ENCODE peak calls at places on chromosome 21, in eight cellular contexts. X is Karpas-422; T is stimulated activated CD4-positive, alpha-beta T cell treated with anti-CD3 and anti-CD28 coated beads, TNF-alpha, amount 100 ng/mL, for 24 hours; V is MCF 10A; C is fibroblast of pulmonary artery; I is psoas muscle; Y is activated T-helper 2 cell treated with anti-CD3 and anti-CD28 coated beads, Interferon-gamma antibody, Interleukin-2, Interleukin-4, amounts not matched to agents 10 μg/mL and 5 μg/mL and 100 μg/mL, durations not matched to agents 14 hours and 24 hours and 36 hours; R is head of caudate nucleus. D is an unnamed sample.

GRCh38 chr21:42243026-42243425 is 24.1 kb downstream of the ABCG1 start:
- DNase-seq in R (no peak), C (no peak), T (no peak), X (no peak), V (no peak), I (no peak), Y (no peak), D (no peak)

GRCh38 chr21:42472521-42472920 is 23.5 kb downstream of the RSPH1 start:
- DNase-seq in Y (no peak), I (no peak), V (no peak), C (no peak), R (no peak), T (no peak), X (no peak), D (no peak)

GRCh38 chr21:15001773-15002647 is 62.8 kb downstream of the NRIP1 start:
- DNase-seq in T (no peak), C (no peak), Y (no peak), X (no peak), R (no peak), I (no peak), V (no peak), D (no peak)

GRCh38 chr21:41876396-41876795 is 2.7 kb downstream of the PRDM15 start:
- DNase-seq in R (no peak), Y (no peak), I (no peak), X (no peak), C (no peak), T (no peak), V (no peak), D (no peak)

GRCh38 chr21:45302082-45303061 is 14.7 kb upstream of the POFUT2 start:
- DNase-seq in T (peak; percentile 28), V (no peak), C (peak; percentile 70), R (no peak), I (peak; percentile 76), Y (peak; percentile 51), X (no peak), D (peak; percentile 28)

GRCh38 chr21:44303490-44303981 is 3.7 kb downstream of the PFKL start:
- DNase-seq in I (no peak), T (no peak), C (no peak), X (no peak), R (no peak), V (no peak), Y (no peak), D (no peak)

GRCh38 chr21:43193651-43194302 is 25.0 kb downstream of the CRYAA start:
- DNase-seq in Y (no peak), I (peak; percentile 54), C (peak; percentile 85), R (no peak), X (peak; percentile 72), T (no peak), V (peak; percentile 81), D (no peak)

GRCh38 chr21:28771790-28772501 is 220.7 kb downstream of the LTN1 start:
- DNase-seq in C (peak; percentile 64), I (no peak), V (peak; percentile 57), Y (no peak), T (no peak), X (no peak), R (no peak), D (no peak)

GRCh38 chr21:44521301-44521927 is 18.6 kb downstream of the KRTAP10-1 start:
- DNase-seq in V (no peak), X (no peak), I (no peak), R (no peak), Y (no peak), T (no peak), C (no peak), D (no peak)

GRCh38 chr21:45981641-45982255 is at the start of gene COL6A1:
- DNase-seq in C (no peak), T (no peak), I (peak; percentile 67), Y (no peak), R (peak; percentile 36), X (no peak), V (no peak), D (peak; percentile 25)

GRCh38 chr21:30044447-30045064 is 104.8 kb upstream of the GRIK1 start:
- DNase-seq in R (peak; percentile 6), C (peak; percentile 52), T (peak; percentile 3), X (peak; percentile 67), Y (no peak), V (peak; percentile 53), I (no peak), D (no peak)

GRCh38 chr21:30329203-30329868 is 8.2 kb downstream of the KRTAP27-1 start:
- DNase-seq in I (no peak), V (peak; percentile 47), C (no peak), X (no peak), R (no peak), T (no peak), Y (no peak), D (no peak)

GRCh38 chr21:16589499-16589898 is 859.7 kb downstream of the USP25 start:
- DNase-seq in R (no peak), V (no peak), I (no peak), C (no peak), T (no peak), X (no peak), Y (no peak), D (no peak)

GRCh38 chr21:43645414-43645891 is 13.8 kb downstream of the HSF2BP start:
- DNase-seq in Y (no peak), X (peak; percentile 82), T (no peak), R (peak; percentile 48), I (no peak), V (peak; percentile 88), C (peak; percentile 92), D (no peak)

GRCh38 chr21:40841524-40842196 is 5.3 kb downstream of the DSCAM start:
- DNase-seq in R (peak; percentile 78), T (no peak), X (no peak), V (no peak), Y (no peak), I (no peak), C (no peak), D (no peak)

GRCh38 chr21:24445517-24445916 is 1161.8 kb downstream of the MRPL39 start:
- DNase-seq in R (no peak), Y (no peak), X (no peak), I (no peak), T (no peak), V (no peak), C (no peak), D (no peak)

GRCh38 chr21:44443891-44444285 is 11.4 kb upstream of the LRRC3 start:
- DNase-seq in R (no peak), T (no peak), X (no peak), I (no peak), Y (no peak), V (no peak), C (no peak), D (no peak)

GRCh38 chr21:27700974-27701614 is 734.2 kb upstream of the ADAMTS5 start:
- DNase-seq in X (peak; percentile 88), Y (peak; percentile 37), I (peak; percentile 83), T (peak; percentile 2), R (peak; percentile 89), C (peak; percentile 91), V (peak; percentile 88), D (peak; percentile 1)

GRCh38 chr21:16022121-16022520 is 292.3 kb downstream of the USP25 start:
- DNase-seq in V (no peak), I (no peak), C (no peak), T (no peak), R (no peak), X (no peak), Y (no peak), D (no peak)

GRCh38 chr21:25735895-25736597 is 1.3 kb downstream of the GABPA start:
- DNase-seq in R (no peak), Y (no peak), T (no peak), I (no peak), C (peak; percentile 52), V (peak; percentile 12), X (peak; percentile 65), D (no peak)

GRCh38 chr21:46171996-46172862 is 12.0 kb downstream of the SPATC1L start:
- DNase-seq in R (no peak), X (peak; percentile 85), Y (no peak), V (no peak), T (no peak), C (no peak), I (no peak), D (no peak)

GRCh38 chr21:39022901-39023693 is 160.2 kb downstream of the PSMG1 start:
- DNase-seq in R (no peak), C (peak; percentile 84), Y (no peak), X (peak; percentile 58), V (peak; percentile 33), T (no peak), I (peak; percentile 56), D (no peak)

D was measured in activated T-helper 9 cell treated with anti-CD3 and anti-CD28 coated beads, Interleukin-2, amount 50 U/mL, for 16 hours.